ENCODE peak calls at places on chromosome 1, in four cellular contexts. R is A549, P is K562, Y is SK-N-SH. F is an unnamed sample.

GRCh38 chr1:165539306-165539705 is 4.5 kb upstream of the LRRC52 start:
- DNase-seq in R (peak; percentile 69), P (no peak), Y (no peak), F (no peak)

GRCh38 chr1:205449750-205450443 is 5.9 kb downstream of the BLACAT1 start:
- DNase-seq in R (peak; percentile 35), P (peak; percentile 94), Y (peak; percentile 52), F (peak; percentile 36)

GRCh38 chr1:243487649-243488227 is 231.9 kb downstream of the SDCCAG8 start:
- DNase-seq in R (peak; percentile 72), P (peak; percentile 83), Y (no peak), F (no peak)

GRCh38 chr1:239922778-239923522 is 168.7 kb upstream of the FMN2 start:
- DNase-seq in R (no peak), P (no peak), Y (no peak), F (no peak)

GRCh38 chr1:3638027-3638426 is 11.9 kb downstream of the WRAP73 start:
- DNase-seq in R (no peak), P (no peak), Y (no peak), F (no peak)

GRCh38 chr1:155012052-155012546 is 9.5 kb downstream of the ZBTB7B start:
- DNase-seq in R (peak; percentile 86), P (peak; percentile 77), Y (peak; percentile 81), F (no peak)

GRCh38 chr1:203601717-203602309 is 24.8 kb upstream of the ATP2B4 start:
- DNase-seq in R (no peak), P (no peak), Y (no peak), F (no peak)

GRCh38 chr1:36464605-36465393 is 615 bp upstream of the MRPS15 start:
- DNase-seq in R (no peak), P (no peak), Y (no peak), F (peak; percentile 15)

GRCh38 chr1:112818990-112819689 is 104.0 kb upstream of the PPM1J start:
- DNase-seq in R (no peak), P (peak; percentile 84), Y (no peak), F (peak; percentile 91)

GRCh38 chr1:172951728-172952365 is 98.9 kb downstream of the TNFSF18 start:
- DNase-seq in R (no peak), P (no peak), Y (no peak), F (peak; percentile 91)

GRCh38 chr1:246569248-246570238 is 3.3 kb downstream of the CNST start:
- DNase-seq in R (no peak), P (peak; percentile 26), Y (no peak), F (peak; percentile 63)

GRCh38 chr1:162908236-162908635 is 47.3 kb upstream of the CCDC190 start:
- DNase-seq in R (no peak), P (no peak), Y (no peak), F (no peak)

GRCh38 chr1:231603598-231604275 is 22.9 kb upstream of the DISC1 start:
- DNase-seq in R (peak; percentile 79), P (peak; percentile 63), Y (peak; percentile 56), F (peak; percentile 54)

GRCh38 chr1:212045981-212046380 is 10.4 kb downstream of the DTL start:
- DNase-seq in R (no peak), P (no peak), Y (no peak), F (peak; percentile 40)

GRCh38 chr1:234595899-234596298 is 14.1 kb downstream of the IRF2BP2 start:
- DNase-seq in R (no peak), P (no peak), Y (no peak), F (no peak)

GRCh38 chr1:172531846-172532699 is 877 bp upstream of the SUCO start:
- DNase-seq in R (peak; percentile 98), P (peak; percentile 98), Y (peak; percentile 83), F (peak; percentile 99)

GRCh38 chr1:211344335-211344664 is 17.7 kb downstream of the TRAF5 start:
- DNase-seq in R (no peak), P (no peak), Y (no peak), F (peak; percentile 32)

GRCh38 chr1:86375688-86376087 is 20.4 kb downstream of the ODF2L start:
- DNase-seq in R (no peak), P (no peak), Y (no peak), F (no peak)

GRCh38 chr1:172935062-172935592 is 115.6 kb downstream of the TNFSF18 start:
- DNase-seq in R (no peak), P (no peak), Y (no peak), F (peak; percentile 56)

GRCh38 chr1:180563013-180563827 is 4.5 kb downstream of the OVAAL start:
- DNase-seq in R (peak; percentile 58), P (peak; percentile 88), Y (no peak), F (peak; percentile 77)

GRCh38 chr1:5403935-5404334 is 588.3 kb downstream of the NPHP4 start:
- DNase-seq in R (no peak), P (no peak), Y (no peak), F (no peak)

GRCh38 chr1:231059566-231060193 is 19.6 kb upstream of the FAM89A start:
- DNase-seq in R (no peak), P (no peak), Y (peak; percentile 64), F (peak; percentile 20)

GRCh38 chr1:35885961-35886558 is 3.1 kb downstream of the AGO1 start:
- DNase-seq in R (no peak), P (peak; percentile 75), Y (peak; percentile 43), F (no peak)

GRCh38 chr1:210587547-210587946 is 258.8 kb downstream of the HHAT start:
- DNase-seq in R (no peak), P (no peak), Y (no peak), F (peak; percentile 25)

GRCh38 chr1:2386636-2387611 is 4.4 kb downstream of the MORN1 start:
- DNase-seq in R (no peak), P (no peak), Y (no peak), F (no peak)

GRCh38 chr1:52552505-52553371 is at the start of gene TUT4:
- DNase-seq in R (peak; percentile 83), P (peak; percentile 80), Y (peak; percentile 91), F (peak; percentile 75)

GRCh38 chr1:202117898-202118371 is 4.8 kb upstream of the GPR37L1 start:
- DNase-seq in R (peak; percentile 30), P (peak; percentile 79), Y (no peak), F (no peak)

GRCh38 chr1:234573711-234574299 is 36.2 kb downstream of the IRF2BP2 start:
- DNase-seq in R (no peak), P (no peak), Y (no peak), F (no peak)

GRCh38 chr1:208686592-208686991 is 442.4 kb upstream of the PLXNA2 start:
- DNase-seq in R (no peak), P (no peak), Y (no peak), F (no peak)

GRCh38 chr1:208682664-208683013 is 438.5 kb upstream of the PLXNA2 start:
- DNase-seq in R (no peak), P (no peak), Y (peak; percentile 12), F (no peak)

GRCh38 chr1:208683141-208683540 is 439.0 kb upstream of the PLXNA2 start:
- DNase-seq in R (no peak), P (no peak), Y (no peak), F (no peak)

GRCh38 chr1:208684192-208684591 is 440.0 kb upstream of the PLXNA2 start:
- DNase-seq in R (no peak), P (no peak), Y (no peak), F (no peak)

DNA sequence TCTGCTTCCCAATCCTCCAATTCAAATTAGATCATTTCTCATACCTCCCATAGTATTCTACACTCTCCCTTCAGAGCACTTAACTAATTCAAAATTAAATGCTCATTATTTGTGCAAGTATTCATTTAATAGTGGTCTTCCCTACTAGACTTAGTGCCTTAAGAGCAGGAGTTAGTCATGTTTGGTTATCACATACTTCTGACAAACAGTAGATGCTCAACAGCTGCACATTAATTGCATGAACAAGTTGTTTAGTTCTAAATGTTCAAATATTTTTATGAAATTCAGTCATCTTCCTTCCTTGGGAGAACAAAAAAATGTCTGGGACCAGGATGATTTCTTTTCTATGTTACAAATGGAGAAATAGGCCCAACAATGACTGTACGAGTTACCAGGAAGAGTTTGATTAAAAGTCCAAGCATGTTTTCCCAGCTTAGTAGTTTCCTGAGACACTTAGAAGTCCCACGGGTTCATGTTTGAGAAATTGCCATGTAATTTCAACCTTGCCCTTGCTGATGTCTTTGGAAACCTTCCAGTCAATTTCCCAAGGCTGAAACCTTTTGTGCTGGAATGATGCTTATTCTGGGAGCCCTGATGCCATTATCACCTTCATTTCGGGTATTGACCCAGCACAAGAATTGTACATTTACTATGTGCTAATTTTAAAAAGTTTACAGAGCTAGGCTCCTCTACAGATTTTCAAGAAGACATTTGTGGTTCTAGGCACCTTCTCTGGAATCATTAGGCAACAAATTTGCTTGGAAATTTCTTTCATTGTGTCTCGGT is 437.9 kb upstream of the PLXNA2 start:
- DNase-seq in R (no peak), P (no peak), Y (no peak), F (no peak)
- TF ChIP-seq USF2 in R (no peak), P (no peak), Y (no peak), F (no peak)

DNA sequence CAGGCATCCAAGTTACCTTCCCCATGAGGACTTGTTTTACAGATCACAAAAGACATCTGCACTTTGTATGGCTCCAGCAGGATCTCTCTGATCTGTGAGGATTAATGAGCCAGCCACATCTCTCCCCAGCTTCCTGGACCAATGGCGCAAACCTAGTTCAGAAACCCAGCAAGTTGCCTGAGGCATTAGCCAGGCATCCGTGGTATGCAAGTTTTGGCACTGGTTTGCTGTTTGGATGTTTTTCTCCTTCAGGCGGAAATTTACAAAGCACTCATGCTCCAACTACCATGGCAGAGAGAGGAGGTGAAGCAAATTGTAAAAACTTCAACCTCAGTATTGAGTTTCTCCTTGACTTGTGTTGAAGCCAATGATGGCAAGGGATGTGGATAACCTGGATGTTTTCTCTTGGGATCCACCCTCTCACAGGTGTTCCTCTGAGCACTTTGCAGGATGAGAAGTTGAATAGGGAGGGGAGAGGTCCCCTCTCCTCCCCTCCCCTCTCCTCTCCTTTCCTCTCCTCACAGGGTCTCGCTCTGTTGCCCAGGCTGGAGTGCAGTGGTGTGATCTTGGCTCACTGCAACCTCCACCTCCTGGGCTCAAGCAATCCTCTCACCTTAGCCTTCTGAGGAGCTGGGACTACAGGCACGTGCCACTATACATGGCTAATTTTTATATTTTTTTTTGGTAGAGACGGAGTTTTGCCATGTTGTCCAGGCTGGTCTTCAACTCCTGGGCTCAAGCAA is 25.6 kb upstream of the ENO1 start:
- DNase-seq in R (peak; percentile 90), P (no peak), Y (peak; percentile 49), F (peak; percentile 96)
- TF ChIP-seq RFX5 in R (no peak), P (no peak), Y (no peak), F (no peak)

DNA sequence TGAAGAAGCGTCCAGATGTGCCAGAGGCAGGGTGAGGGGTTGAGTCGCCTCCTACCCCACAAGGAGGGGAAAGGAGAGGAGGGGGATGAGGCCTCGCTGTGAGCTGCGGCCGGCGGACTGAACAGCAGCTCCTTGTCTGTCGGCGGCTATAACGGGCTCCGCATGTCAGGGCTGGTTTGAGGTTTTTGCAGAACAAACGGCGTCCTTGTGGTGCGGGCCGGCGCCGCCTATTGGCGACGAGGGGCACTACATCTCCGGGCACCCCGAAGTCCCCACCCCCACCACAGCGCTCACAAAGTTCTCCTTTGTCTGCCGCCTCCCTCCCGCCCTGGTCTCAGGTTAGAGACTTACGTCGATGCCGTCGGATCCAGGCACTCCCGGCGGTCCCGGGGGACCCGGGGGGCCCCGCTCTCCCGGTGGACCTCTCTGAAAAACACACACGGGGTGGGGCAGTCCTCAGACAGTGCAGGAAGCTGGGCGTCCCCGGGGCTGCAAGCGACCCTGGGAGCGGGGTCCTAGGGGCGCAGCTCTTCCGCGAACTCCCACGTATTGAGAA is 1.8 kb downstream of the COL9A2 start:
- DNase-seq in R (peak; percentile 81), P (peak; percentile 90), Y (peak; percentile 92), F (peak; percentile 83)
- TF ChIP-seq SMC3 in R (peak; percentile 53), P (peak; percentile 86), Y (peak; percentile 44), F (peak; percentile 62)

DNA sequence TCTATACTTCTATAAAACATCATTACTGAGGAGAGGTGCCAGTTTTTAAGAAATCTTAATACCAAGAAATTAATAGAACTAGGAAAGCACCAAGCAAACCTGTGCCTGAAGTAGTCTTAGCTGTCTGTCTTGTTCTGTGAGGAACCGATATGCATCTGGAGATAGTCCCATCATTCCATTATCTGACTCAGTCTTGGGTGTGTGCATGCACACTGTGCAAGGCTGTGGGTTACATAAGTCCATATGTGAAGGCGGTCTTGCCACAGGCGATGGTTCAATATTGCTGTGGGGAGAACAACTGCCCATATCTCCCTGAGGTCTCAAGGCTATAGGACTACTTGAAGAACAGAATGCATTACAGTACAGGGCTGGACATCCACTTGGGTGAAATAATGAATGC is 33.8 kb downstream of the STIL start:
- DNase-seq in R (no peak), P (no peak), Y (no peak), F (peak; percentile 53)
- TF ChIP-seq USF2 in R (no peak), P (no peak), Y (no peak), F (no peak)